ENCODE peak calls at places on chromosomes 16 and 17, in six cellular contexts. One of them, this sample, is unnamed.

GRCh38 chr16:70767377-70768204 is 33.4 kb downstream of the VAC14 start:
- DNase-seq in cardiac fibroblast: no peak
- DNase-seq in MM.1S: no peak
- DNase-seq in AG04449: no peak
- DNase-seq in suprapubic skin: no peak
- DNase-seq in adrenal gland: no peak
- DNase-seq in this sample: no peak

GRCh38 chr17:78917451-78918307 is 7.5 kb downstream of the TIMP2 start:
- DNase-seq in cardiac fibroblast: no peak
- DNase-seq in MM.1S: no peak
- DNase-seq in AG04449: no peak
- DNase-seq in suprapubic skin: no peak
- DNase-seq in adrenal gland: no peak
- DNase-seq in this sample: no peak

GRCh38 chr17:35432176-35433074 is at the start of gene SLFN12:
- DNase-seq in cardiac fibroblast: peak
- DNase-seq in MM.1S: peak
- DNase-seq in AG04449: peak
- DNase-seq in suprapubic skin: peak
- DNase-seq in adrenal gland: peak
- DNase-seq in this sample: peak

GRCh38 chr16:44655-45054 is 8.8 kb downstream of the POLR3K start:
- DNase-seq in cardiac fibroblast: no peak
- DNase-seq in MM.1S: no peak
- DNase-seq in AG04449: no peak
- DNase-seq in suprapubic skin: no peak
- DNase-seq in adrenal gland: no peak
- DNase-seq in this sample: no peak

GRCh38 chr17:37067555-37068111 is 118.9 kb downstream of the AATF start:
- DNase-seq in cardiac fibroblast: peak
- DNase-seq in MM.1S: no peak
- DNase-seq in AG04449: peak
- DNase-seq in suprapubic skin: peak
- DNase-seq in adrenal gland: peak
- DNase-seq in this sample: peak

GRCh38 chr16:88744839-88745521 is 38.7 kb downstream of the CTU2 start:
- DNase-seq in cardiac fibroblast: no peak
- DNase-seq in MM.1S: no peak
- DNase-seq in AG04449: no peak
- DNase-seq in suprapubic skin: no peak
- DNase-seq in adrenal gland: no peak
- DNase-seq in this sample: no peak

GRCh38 chr17:61571624-61572023 is 19.4 kb downstream of the NACA2 start:
- DNase-seq in cardiac fibroblast: no peak
- DNase-seq in MM.1S: no peak
- DNase-seq in AG04449: no peak
- DNase-seq in suprapubic skin: no peak
- DNase-seq in adrenal gland: no peak
- DNase-seq in this sample: no peak

GRCh38 chr16:31344712-31345111 is 10.3 kb upstream of the ITGAX start:
- DNase-seq in cardiac fibroblast: no peak
- DNase-seq in MM.1S: peak
- DNase-seq in AG04449: no peak
- DNase-seq in suprapubic skin: peak
- DNase-seq in adrenal gland: peak
- DNase-seq in this sample: no peak

GRCh38 chr17:40901981-40902862 is 17.2 kb upstream of the KRT20 start:
- DNase-seq in cardiac fibroblast: no peak
- DNase-seq in MM.1S: no peak
- DNase-seq in AG04449: no peak
- DNase-seq in suprapubic skin: no peak
- DNase-seq in adrenal gland: no peak
- DNase-seq in this sample: no peak

GRCh38 chr16:3863587-3863986 is 16.9 kb downstream of the CREBBP start:
- DNase-seq in cardiac fibroblast: no peak
- DNase-seq in MM.1S: no peak
- DNase-seq in AG04449: no peak
- DNase-seq in suprapubic skin: no peak
- DNase-seq in adrenal gland: no peak
- DNase-seq in this sample: no peak

GRCh38 chr16:3864562-3864961 is 16.0 kb downstream of the CREBBP start:
- DNase-seq in cardiac fibroblast: no peak
- DNase-seq in MM.1S: no peak
- DNase-seq in AG04449: no peak
- DNase-seq in suprapubic skin: no peak
- DNase-seq in adrenal gland: no peak
- DNase-seq in this sample: no peak

GRCh38 chr16:3861808-3862451 is 18.6 kb downstream of the CREBBP start:
- DNase-seq in cardiac fibroblast: peak
- DNase-seq in MM.1S: no peak
- DNase-seq in AG04449: no peak
- DNase-seq in suprapubic skin: no peak
- DNase-seq in adrenal gland: no peak
- DNase-seq in this sample: no peak

GRCh38 chr16:3866703-3867431 is 13.6 kb downstream of the CREBBP start:
- DNase-seq in cardiac fibroblast: no peak
- DNase-seq in MM.1S: no peak
- DNase-seq in AG04449: no peak
- DNase-seq in suprapubic skin: no peak
- DNase-seq in adrenal gland: no peak
- DNase-seq in this sample: no peak

GRCh38 chr16:3865241-3865640 is 15.3 kb downstream of the CREBBP start:
- DNase-seq in cardiac fibroblast: no peak
- DNase-seq in MM.1S: no peak
- DNase-seq in AG04449: no peak
- DNase-seq in suprapubic skin: no peak
- DNase-seq in adrenal gland: no peak
- DNase-seq in this sample: no peak
- H3K4me3 ChIP-seq in cardiac fibroblast: no peak
- H3K4me3 ChIP-seq in MM.1S: no peak
- H3K4me3 ChIP-seq in AG04449: no peak
- H3K4me3 ChIP-seq in suprapubic skin: no peak
- H3K4me3 ChIP-seq in adrenal gland: no peak
- H3K4me3 ChIP-seq in this sample: no peak

GRCh38 chr17:73654241-73654640 is 10.0 kb upstream of the SDK2 start:
- DNase-seq in cardiac fibroblast: no peak
- DNase-seq in MM.1S: no peak
- DNase-seq in AG04449: no peak
- DNase-seq in suprapubic skin: no peak
- DNase-seq in adrenal gland: peak
- DNase-seq in this sample: no peak
- H3K4me3 ChIP-seq in cardiac fibroblast: no peak
- H3K4me3 ChIP-seq in MM.1S: no peak
- H3K4me3 ChIP-seq in AG04449: no peak
- H3K4me3 ChIP-seq in suprapubic skin: no peak
- H3K4me3 ChIP-seq in adrenal gland: no peak
- H3K4me3 ChIP-seq in this sample: no peak

GRCh38 chr17:8124350-8125195 is 667 bp upstream of the HES7 start:
- DNase-seq in cardiac fibroblast: peak
- DNase-seq in MM.1S: peak
- DNase-seq in AG04449: no peak
- DNase-seq in suprapubic skin: no peak
- DNase-seq in adrenal gland: no peak
- DNase-seq in this sample: no peak
- H3K4me3 ChIP-seq in cardiac fibroblast: peak
- H3K4me3 ChIP-seq in MM.1S: peak
- H3K4me3 ChIP-seq in AG04449: peak
- H3K4me3 ChIP-seq in suprapubic skin: peak
- H3K4me3 ChIP-seq in adrenal gland: no peak
- H3K4me3 ChIP-seq in this sample: peak

GRCh38 chr17:7045492-7046126 is 1.7 kb upstream of the SLC16A11 start:
- DNase-seq in cardiac fibroblast: peak
- DNase-seq in MM.1S: peak
- DNase-seq in AG04449: peak
- DNase-seq in suprapubic skin: no peak
- DNase-seq in adrenal gland: no peak
- DNase-seq in this sample: no peak

GRCh38 chr17:7043544-7044268 is at the start of gene SLC16A11:
- DNase-seq in cardiac fibroblast: peak
- DNase-seq in MM.1S: peak
- DNase-seq in AG04449: no peak
- DNase-seq in suprapubic skin: no peak
- DNase-seq in adrenal gland: no peak
- DNase-seq in this sample: no peak

GRCh38 chr17:7041607-7042506 is 2.0 kb downstream of the SLC16A11 start:
- DNase-seq in cardiac fibroblast: peak
- DNase-seq in MM.1S: peak
- DNase-seq in AG04449: no peak
- DNase-seq in suprapubic skin: no peak
- DNase-seq in adrenal gland: no peak
- DNase-seq in this sample: no peak

GRCh38 chr17:7043195-7043543 is 723 bp downstream of the SLC16A11 start:
- DNase-seq in cardiac fibroblast: no peak
- DNase-seq in MM.1S: peak
- DNase-seq in AG04449: no peak
- DNase-seq in suprapubic skin: no peak
- DNase-seq in adrenal gland: no peak
- DNase-seq in this sample: no peak

GRCh38 chr17:7042507-7043194 is 1.2 kb downstream of the SLC16A11 start:
- DNase-seq in cardiac fibroblast: no peak
- DNase-seq in MM.1S: peak
- DNase-seq in AG04449: no peak
- DNase-seq in suprapubic skin: no peak
- DNase-seq in adrenal gland: no peak
- DNase-seq in this sample: no peak
- H3K4me3 ChIP-seq in cardiac fibroblast: peak
- H3K4me3 ChIP-seq in MM.1S: no peak
- H3K4me3 ChIP-seq in AG04449: peak
- H3K4me3 ChIP-seq in suprapubic skin: peak
- H3K4me3 ChIP-seq in adrenal gland: no peak
- H3K4me3 ChIP-seq in this sample: no peak

GRCh38 chr16:46629331-46629843 is 8.2 kb upstream of the SHCBP1 start:
- DNase-seq in cardiac fibroblast: peak
- DNase-seq in MM.1S: peak
- DNase-seq in AG04449: no peak
- DNase-seq in suprapubic skin: no peak
- DNase-seq in adrenal gland: no peak
- DNase-seq in this sample: peak

GRCh38 chr16:46627746-46628145 is 6.6 kb upstream of the SHCBP1 start:
- DNase-seq in cardiac fibroblast: no peak
- DNase-seq in MM.1S: no peak
- DNase-seq in AG04449: no peak
- DNase-seq in suprapubic skin: no peak
- DNase-seq in adrenal gland: no peak
- DNase-seq in this sample: no peak

DNA sequence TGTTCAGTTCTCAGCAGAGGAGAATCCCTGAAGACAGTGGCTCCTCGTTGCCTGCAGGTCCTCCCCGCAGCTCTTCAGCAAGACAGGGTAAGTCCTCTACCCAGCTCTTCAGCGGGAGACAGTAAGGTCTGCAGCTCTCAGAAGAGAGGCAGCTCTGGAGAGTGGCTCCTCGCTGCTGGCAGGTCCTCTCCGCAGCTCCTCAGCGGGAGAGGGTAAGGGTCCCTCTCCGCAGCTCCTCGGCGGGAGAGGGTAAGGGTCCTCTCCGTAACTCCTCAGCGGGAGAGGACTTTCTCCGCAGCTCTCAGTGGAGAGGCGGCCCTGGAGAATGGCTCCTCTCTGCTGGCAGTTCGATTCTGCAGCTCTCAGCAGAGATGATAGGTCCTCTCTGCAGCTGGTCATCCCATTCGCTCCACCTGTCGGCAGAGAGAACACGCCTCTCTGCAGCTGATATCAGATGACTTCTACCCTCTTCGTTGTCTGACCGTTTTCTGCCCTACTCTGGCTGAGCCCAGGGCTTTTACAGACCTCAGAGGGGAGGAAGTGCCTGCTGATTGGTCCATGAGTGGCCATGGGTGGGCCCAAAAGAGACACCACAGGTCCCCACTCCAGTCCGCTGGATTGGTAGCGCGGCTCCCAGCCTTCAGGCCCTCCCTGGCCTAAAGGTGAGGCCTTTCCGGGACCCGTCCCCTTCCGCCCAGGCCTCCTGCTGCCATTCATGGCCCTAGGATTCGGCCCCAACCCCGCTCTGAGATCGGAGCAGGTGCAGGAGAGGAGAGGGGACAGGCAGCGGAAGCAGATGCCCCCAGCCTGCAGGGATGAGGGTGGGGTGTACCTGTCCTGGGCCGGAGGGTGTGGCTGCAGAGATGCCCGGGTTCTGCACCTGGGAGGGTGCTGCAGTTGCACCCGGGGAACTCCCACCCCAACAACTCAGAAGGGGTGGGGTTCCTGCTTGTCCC is 11.9 kb upstream of the SHCBP1 start:
- DNase-seq in cardiac fibroblast: no peak
- DNase-seq in MM.1S: no peak
- DNase-seq in AG04449: no peak
- DNase-seq in suprapubic skin: no peak
- DNase-seq in adrenal gland: no peak
- DNase-seq in this sample: no peak
- H3K4me3 ChIP-seq in cardiac fibroblast: no peak
- H3K4me3 ChIP-seq in MM.1S: no peak
- H3K4me3 ChIP-seq in AG04449: no peak
- H3K4me3 ChIP-seq in suprapubic skin: no peak
- H3K4me3 ChIP-seq in adrenal gland: no peak
- H3K4me3 ChIP-seq in this sample: peak

DNA sequence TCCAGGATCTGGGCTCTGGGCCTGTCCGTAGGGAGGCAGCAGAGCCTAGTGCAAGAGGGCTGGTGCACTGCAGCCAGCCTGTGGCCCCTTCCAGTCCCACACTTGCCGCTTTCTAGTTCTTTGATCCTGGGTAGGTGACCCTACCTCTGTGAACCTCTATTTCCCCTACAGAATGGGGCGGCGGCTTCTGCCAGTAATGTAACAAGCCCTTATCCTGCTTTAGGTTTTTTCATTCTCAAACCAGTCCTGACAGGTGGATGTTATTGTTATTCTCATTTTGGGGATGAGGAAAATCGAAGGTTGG is 744 bp downstream of the E4F1 start:
- DNase-seq in cardiac fibroblast: peak
- DNase-seq in MM.1S: peak
- DNase-seq in AG04449: no peak
- DNase-seq in suprapubic skin: no peak
- DNase-seq in adrenal gland: no peak
- DNase-seq in this sample: no peak
- H3K4me3 ChIP-seq in cardiac fibroblast: peak
- H3K4me3 ChIP-seq in MM.1S: peak
- H3K4me3 ChIP-seq in AG04449: peak
- H3K4me3 ChIP-seq in suprapubic skin: peak
- H3K4me3 ChIP-seq in adrenal gland: peak
- H3K4me3 ChIP-seq in this sample: peak

This sample was measured in HFF-Myc.